ENCODE peak calls at places on chromosomes 7 and 10, in seven cellular contexts. One of them, this sample, is unnamed.
A peak's percentile ranks its signal among the peaks of the same experiment; 100 is the strongest.

GRCh38 chr10:35191523-35191922 is 64.9 kb downstream of the CREM start:
- DNase-seq in body of pancreas: no peak
- DNase-seq in CD8-positive, alpha-beta T cell: no peak
- DNase-seq in hepatocyte: no peak
- DNase-seq in spleen: no peak
- DNase-seq in PC-9: no peak
- DNase-seq in aorta: no peak
- DNase-seq in this sample: no peak

GRCh38 chr10:119282446-119282845 is 75.1 kb downstream of the GRK5 start:
- DNase-seq in CD8-positive, alpha-beta T cell: no peak
- DNase-seq in hepatocyte: no peak
- DNase-seq in PC-9: no peak
- DNase-seq in body of pancreas: no peak
- DNase-seq in aorta: peak; percentile 61
- DNase-seq in spleen: peak; percentile 65
- DNase-seq in this sample: no peak

GRCh38 chr7:99597762-99598501 is at the start of gene TMEM225B:
- DNase-seq in spleen: no peak
- DNase-seq in body of pancreas: no peak
- DNase-seq in aorta: no peak
- DNase-seq in CD8-positive, alpha-beta T cell: no peak
- DNase-seq in hepatocyte: no peak
- DNase-seq in PC-9: no peak
- DNase-seq in this sample: peak; percentile 64

GRCh38 chr7:35747611-35748010 is 52.7 kb upstream of the HERPUD2 start:
- DNase-seq in PC-9: no peak
- DNase-seq in CD8-positive, alpha-beta T cell: no peak
- DNase-seq in body of pancreas: no peak
- DNase-seq in hepatocyte: no peak
- DNase-seq in spleen: no peak
- DNase-seq in aorta: no peak
- DNase-seq in this sample: no peak

GRCh38 chr7:155377071-155377836 is 79.6 kb downstream of the INSIG1 start:
- DNase-seq in CD8-positive, alpha-beta T cell: no peak
- DNase-seq in aorta: no peak
- DNase-seq in PC-9: no peak
- DNase-seq in body of pancreas: no peak
- DNase-seq in spleen: no peak
- DNase-seq in hepatocyte: no peak
- DNase-seq in this sample: no peak

GRCh38 chr10:110212119-110213006 is 5.0 kb downstream of the MXI1 start:
- DNase-seq in CD8-positive, alpha-beta T cell: peak; percentile 54
- DNase-seq in aorta: no peak
- DNase-seq in PC-9: no peak
- DNase-seq in hepatocyte: peak; percentile 22
- DNase-seq in spleen: peak; percentile 87
- DNase-seq in body of pancreas: no peak
- DNase-seq in this sample: no peak

GRCh38 chr7:25075459-25075858 is 49.6 kb downstream of the CYCS start:
- DNase-seq in hepatocyte: no peak
- DNase-seq in aorta: no peak
- DNase-seq in spleen: no peak
- DNase-seq in PC-9: no peak
- DNase-seq in body of pancreas: no peak
- DNase-seq in CD8-positive, alpha-beta T cell: no peak
- DNase-seq in this sample: no peak

GRCh38 chr10:103546401-103546800 is 52.9 kb downstream of the NEURL1 start:
- DNase-seq in hepatocyte: no peak
- DNase-seq in PC-9: no peak
- DNase-seq in spleen: peak; percentile 4
- DNase-seq in CD8-positive, alpha-beta T cell: no peak
- DNase-seq in body of pancreas: peak; percentile 2
- DNase-seq in aorta: no peak
- DNase-seq in this sample: peak; percentile 14

GRCh38 chr7:51325937-51326336 is 9.3 kb upstream of the COBL start:
- DNase-seq in PC-9: no peak
- DNase-seq in CD8-positive, alpha-beta T cell: no peak
- DNase-seq in aorta: no peak
- DNase-seq in hepatocyte: no peak
- DNase-seq in spleen: no peak
- DNase-seq in body of pancreas: no peak
- DNase-seq in this sample: no peak

GRCh38 chr10:3774018-3774813 is 10.8 kb downstream of the KLF6 start:
- DNase-seq in hepatocyte: peak; percentile 56
- DNase-seq in body of pancreas: no peak
- DNase-seq in spleen: no peak
- DNase-seq in CD8-positive, alpha-beta T cell: peak; percentile 12
- DNase-seq in aorta: no peak
- DNase-seq in PC-9: no peak
- DNase-seq in this sample: no peak

GRCh38 chr10:17910144-17910789 is 41.5 kb upstream of the SLC39A12 start:
- DNase-seq in aorta: no peak
- DNase-seq in spleen: no peak
- DNase-seq in PC-9: peak; percentile 23
- DNase-seq in CD8-positive, alpha-beta T cell: no peak
- DNase-seq in hepatocyte: peak; percentile 72
- DNase-seq in body of pancreas: peak; percentile 54
- DNase-seq in this sample: peak; percentile 23

GRCh38 chr10:117860135-117860534 is 186.6 kb downstream of the RAB11FIP2 start:
- DNase-seq in PC-9: no peak
- DNase-seq in spleen: no peak
- DNase-seq in CD8-positive, alpha-beta T cell: no peak
- DNase-seq in aorta: no peak
- DNase-seq in hepatocyte: no peak
- DNase-seq in body of pancreas: no peak
- DNase-seq in this sample: no peak

GRCh38 chr7:129664029-129665012 is 52.8 kb downstream of the NRF1 start:
- DNase-seq in body of pancreas: no peak
- DNase-seq in CD8-positive, alpha-beta T cell: no peak
- DNase-seq in aorta: no peak
- DNase-seq in PC-9: peak; percentile 14
- DNase-seq in hepatocyte: peak; percentile 60
- DNase-seq in spleen: no peak
- DNase-seq in this sample: peak; percentile 53

GRCh38 chr10:62388328-62388727 is 14.2 kb downstream of the ZNF365 start:
- DNase-seq in spleen: no peak
- DNase-seq in aorta: no peak
- DNase-seq in hepatocyte: no peak
- DNase-seq in CD8-positive, alpha-beta T cell: no peak
- DNase-seq in PC-9: no peak
- DNase-seq in body of pancreas: no peak
- DNase-seq in this sample: no peak

GRCh38 chr10:33321516-33321915 is 13.0 kb downstream of the NRP1 start:
- DNase-seq in body of pancreas: no peak
- DNase-seq in aorta: no peak
- DNase-seq in hepatocyte: no peak
- DNase-seq in PC-9: no peak
- DNase-seq in spleen: no peak
- DNase-seq in CD8-positive, alpha-beta T cell: no peak
- DNase-seq in this sample: no peak
- H3K4me3 ChIP-seq in body of pancreas: no peak overlapping the region
- H3K4me3 ChIP-seq in aorta: no peak overlapping the region
- H3K4me3 ChIP-seq in hepatocyte: no peak overlapping the region
- H3K4me3 ChIP-seq in PC-9: no peak overlapping the region
- H3K4me3 ChIP-seq in spleen: no peak overlapping the region
- H3K4me3 ChIP-seq in CD8-positive, alpha-beta T cell: no peak overlapping the region
- H3K4me3 ChIP-seq in this sample: no peak overlapping the region

DNA sequence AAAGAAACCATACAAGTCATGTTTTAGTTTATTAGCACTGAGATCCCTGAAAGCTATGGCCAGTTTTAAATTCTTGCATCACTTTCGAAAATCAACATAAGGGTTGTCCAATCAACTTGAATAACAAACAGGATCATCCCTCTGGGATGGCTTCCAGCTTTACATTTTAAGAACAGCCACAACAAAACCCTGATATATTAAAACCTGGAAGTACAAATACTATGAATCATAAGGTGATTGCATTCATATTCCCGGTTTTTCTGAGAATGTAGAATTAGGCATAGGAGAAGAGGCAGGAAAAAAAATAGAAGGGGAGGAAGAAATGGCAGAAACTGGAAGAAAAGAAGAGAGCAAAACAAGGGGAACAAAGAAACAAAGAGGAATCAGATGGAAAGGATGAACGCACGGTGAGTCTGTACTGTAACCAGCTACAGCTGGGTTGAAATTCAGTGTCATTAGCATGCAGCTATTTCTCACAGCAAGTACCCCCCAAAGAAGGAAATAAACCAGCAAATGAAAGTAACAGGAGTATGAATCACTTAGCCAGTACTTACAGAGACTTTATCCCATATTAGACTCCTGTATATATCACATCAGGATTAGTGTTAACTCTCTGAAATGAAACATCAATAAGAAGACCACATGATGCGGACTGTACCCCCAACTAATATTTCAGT is 301.4 kb downstream of the RNLS start:
- DNase-seq in CD8-positive, alpha-beta T cell: no peak
- DNase-seq in aorta: no peak
- DNase-seq in hepatocyte: no peak
- DNase-seq in PC-9: no peak
- DNase-seq in spleen: no peak
- DNase-seq in body of pancreas: no peak
- DNase-seq in this sample: no peak
- H3K4me3 ChIP-seq in CD8-positive, alpha-beta T cell: no peak overlapping the region
- H3K4me3 ChIP-seq in aorta: no peak overlapping the region
- H3K4me3 ChIP-seq in hepatocyte: no peak overlapping the region
- H3K4me3 ChIP-seq in PC-9: no peak overlapping the region
- H3K4me3 ChIP-seq in spleen: no peak overlapping the region
- H3K4me3 ChIP-seq in body of pancreas: no peak overlapping the region
- H3K4me3 ChIP-seq in this sample: no peak overlapping the region

GRCh38 chr10:79490400-79491081 is 21.8 kb upstream of the EIF5AL1 start:
- DNase-seq in PC-9: no peak
- DNase-seq in spleen: no peak
- DNase-seq in hepatocyte: peak; percentile 41
- DNase-seq in aorta: no peak
- DNase-seq in CD8-positive, alpha-beta T cell: no peak
- DNase-seq in body of pancreas: no peak
- DNase-seq in this sample: no peak

GRCh38 chr10:79488303-79488702 is 24.0 kb upstream of the EIF5AL1 start:
- DNase-seq in CD8-positive, alpha-beta T cell: no peak
- DNase-seq in aorta: peak; percentile 85
- DNase-seq in body of pancreas: no peak
- DNase-seq in spleen: no peak
- DNase-seq in hepatocyte: peak; percentile 81
- DNase-seq in PC-9: peak; percentile 80
- DNase-seq in this sample: no peak

GRCh38 chr10:79484476-79484875 is 27.9 kb upstream of the EIF5AL1 start:
- DNase-seq in hepatocyte: no peak
- DNase-seq in spleen: no peak
- DNase-seq in aorta: no peak
- DNase-seq in PC-9: no peak
- DNase-seq in body of pancreas: no peak
- DNase-seq in CD8-positive, alpha-beta T cell: no peak
- DNase-seq in this sample: no peak

GRCh38 chr10:79488870-79489269 is 23.5 kb upstream of the EIF5AL1 start:
- DNase-seq in CD8-positive, alpha-beta T cell: no peak
- DNase-seq in PC-9: no peak
- DNase-seq in hepatocyte: no peak
- DNase-seq in aorta: no peak
- DNase-seq in spleen: no peak
- DNase-seq in body of pancreas: no peak
- DNase-seq in this sample: no peak

GRCh38 chr10:79487296-79488194 is 24.8 kb upstream of the EIF5AL1 start:
- DNase-seq in body of pancreas: peak; percentile 55
- DNase-seq in hepatocyte: peak; percentile 82
- DNase-seq in aorta: peak; percentile 81
- DNase-seq in PC-9: peak; percentile 57
- DNase-seq in spleen: peak; percentile 81
- DNase-seq in CD8-positive, alpha-beta T cell: peak; percentile 25
- DNase-seq in this sample: peak; percentile 86
- H3K4me3 ChIP-seq in body of pancreas: no peak overlapping the region
- H3K4me3 ChIP-seq in hepatocyte: no peak overlapping the region
- H3K4me3 ChIP-seq in aorta: no peak overlapping the region
- H3K4me3 ChIP-seq in PC-9: no peak overlapping the region
- H3K4me3 ChIP-seq in spleen: no peak overlapping the region
- H3K4me3 ChIP-seq in CD8-positive, alpha-beta T cell: no peak overlapping the region
- H3K4me3 ChIP-seq in this sample: no peak overlapping the region

GRCh38 chr7:136441835-136442234 is 426.6 kb upstream of the CHRM2 start:
- DNase-seq in spleen: no peak
- DNase-seq in CD8-positive, alpha-beta T cell: no peak
- DNase-seq in aorta: no peak
- DNase-seq in PC-9: no peak
- DNase-seq in body of pancreas: no peak
- DNase-seq in hepatocyte: no peak
- DNase-seq in this sample: no peak
- H3K4me3 ChIP-seq in spleen: no peak overlapping the region
- H3K4me3 ChIP-seq in CD8-positive, alpha-beta T cell: no peak overlapping the region
- H3K4me3 ChIP-seq in aorta: no peak overlapping the region
- H3K4me3 ChIP-seq in PC-9: no peak overlapping the region
- H3K4me3 ChIP-seq in body of pancreas: no peak overlapping the region
- H3K4me3 ChIP-seq in hepatocyte: no peak overlapping the region
- H3K4me3 ChIP-seq in this sample: no peak overlapping the region

GRCh38 chr7:150453186-150453585 is 2.8 kb downstream of the GIMAP8 start:
- DNase-seq in body of pancreas: no peak
- DNase-seq in hepatocyte: no peak
- DNase-seq in spleen: no peak
- DNase-seq in CD8-positive, alpha-beta T cell: peak; percentile 35
- DNase-seq in aorta: no peak
- DNase-seq in PC-9: no peak
- DNase-seq in this sample: no peak
- H3K4me3 ChIP-seq in body of pancreas: no peak overlapping the region
- H3K4me3 ChIP-seq in hepatocyte: no peak overlapping the region
- H3K4me3 ChIP-seq in spleen: peak overlapping the region; percentile 29
- H3K4me3 ChIP-seq in CD8-positive, alpha-beta T cell: peak overlapping the region; percentile 59
- H3K4me3 ChIP-seq in aorta: no peak overlapping the region
- H3K4me3 ChIP-seq in PC-9: no peak overlapping the region
- H3K4me3 ChIP-seq in this sample: no peak overlapping the region

GRCh38 chr7:93245525-93246432 is 13.6 kb downstream of the VPS50 start:
- DNase-seq in CD8-positive, alpha-beta T cell: no peak
- DNase-seq in PC-9: no peak
- DNase-seq in hepatocyte: peak; percentile 18
- DNase-seq in aorta: no peak
- DNase-seq in spleen: no peak
- DNase-seq in body of pancreas: no peak
- DNase-seq in this sample: peak; percentile 16
- H3K4me3 ChIP-seq in CD8-positive, alpha-beta T cell: no peak overlapping the region
- H3K4me3 ChIP-seq in PC-9: no peak overlapping the region
- H3K4me3 ChIP-seq in hepatocyte: no peak overlapping the region
- H3K4me3 ChIP-seq in aorta: no peak overlapping the region
- H3K4me3 ChIP-seq in spleen: no peak overlapping the region
- H3K4me3 ChIP-seq in body of pancreas: no peak overlapping the region
- H3K4me3 ChIP-seq in this sample: no peak overlapping the region

GRCh38 chr7:47943676-47944474 is 4.4 kb downstream of the PKD1L1 start:
- DNase-seq in body of pancreas: no peak
- DNase-seq in PC-9: no peak
- DNase-seq in aorta: no peak
- DNase-seq in CD8-positive, alpha-beta T cell: no peak
- DNase-seq in hepatocyte: no peak
- DNase-seq in spleen: no peak
- DNase-seq in this sample: no peak
- H3K4me3 ChIP-seq in body of pancreas: no peak overlapping the region
- H3K4me3 ChIP-seq in PC-9: no peak overlapping the region
- H3K4me3 ChIP-seq in aorta: no peak overlapping the region
- H3K4me3 ChIP-seq in CD8-positive, alpha-beta T cell: no peak overlapping the region
- H3K4me3 ChIP-seq in hepatocyte: no peak overlapping the region
- H3K4me3 ChIP-seq in spleen: no peak overlapping the region
- H3K4me3 ChIP-seq in this sample: no peak overlapping the region

This sample was measured in H7.